ENCODE peak calls at places on chromosomes 16 and 17, in seven cellular contexts. H, N, Q, L, U, Z and R are unnamed samples.

GRCh38 chr17:5249615-5250014 is 15.0 kb upstream of the SCIMP start:
- DNase-seq in L (peak; percentile 51), Z (no peak), N (peak; percentile 57), Q (peak; percentile 71), H (peak; percentile 72), U (peak; percentile 83), R (no peak)

GRCh38 chr17:29241015-29241963 is 5.4 kb upstream of the CRYBA1 start:
- DNase-seq in N (no peak), Z (no peak), U (peak; percentile 97), L (no peak), Q (peak; percentile 98), H (peak; percentile 81), R (peak; percentile 85)

GRCh38 chr17:31248986-31249385 is 48.1 kb downstream of the OMG start:
- DNase-seq in L (no peak), N (no peak), U (peak; percentile 70), H (no peak), Z (no peak), Q (peak; percentile 85), R (no peak)

GRCh38 chr16:16857603-16858283 is 478.8 kb downstream of the NPIPA7 start:
- DNase-seq in Q (no peak), H (no peak), N (no peak), L (peak; percentile 93), U (no peak), Z (no peak), R (no peak)

GRCh38 chr17:82134101-82134500 is 36.1 kb upstream of the FASN start:
- DNase-seq in L (no peak), U (no peak), N (no peak), Z (no peak), Q (no peak), H (no peak), R (no peak)

GRCh38 chr17:72097144-72097543 is 23.7 kb upstream of the SOX9 start:
- DNase-seq in Q (no peak), U (no peak), H (no peak), L (no peak), N (no peak), Z (no peak), R (no peak)

GRCh38 chr17:50213026-50214015 is 11.9 kb upstream of the COL1A1 start:
- DNase-seq in H (peak; percentile 71), L (peak; percentile 51), Q (no peak), U (no peak), Z (no peak), N (no peak), R (peak; percentile 75)

GRCh38 chr17:20085283-20085875 is 76.2 kb downstream of the SPECC1 start:
- DNase-seq in L (no peak), U (peak; percentile 63), Q (no peak), Z (no peak), N (no peak), H (peak; percentile 41), R (peak; percentile 67)